ENCODE peak calls at places on chromosome 18, in five cellular contexts. F is Calu3; R is stimulated activated naive B cell treated with anti-CD40 and anti-IgM and Interleukin-4, amounts not matched to agents 10 μg/mL and 1 μg/mL and 100 μg/mL, for 72 hours; V is T-helper 1 cell; K is HEK293T. G is an unnamed sample.

GRCh38 chr18:49865401-49865800 is 52.1 kb upstream of the ACAA2 start:
- DNase-seq in F (no peak), R (no peak), V (no peak), K (no peak), G (no peak)

GRCh38 chr18:57743008-57743407 is 60.1 kb downstream of the ATP8B1 start:
- DNase-seq in F (no peak), R (no peak), V (no peak), K (no peak), G (no peak)

GRCh38 chr18:59459352-59460059 is 100.4 kb upstream of the LMAN1 start:
- DNase-seq in F (no peak), R (no peak), V (no peak), K (peak), G (no peak)

GRCh38 chr18:32427084-32427933 is 43.4 kb downstream of the GAREM1 start:
- DNase-seq in F (no peak), R (no peak), V (no peak), K (no peak), G (no peak)

GRCh38 chr18:9191658-9192256 is 55.2 kb downstream of the ANKRD12 start:
- DNase-seq in F (no peak), R (no peak), V (no peak), K (no peak), G (no peak)

GRCh38 chr18:2657788-2658458 is 2.4 kb downstream of the SMCHD1 start:
- DNase-seq in F (no peak), R (no peak), V (no peak), K (no peak), G (no peak)

GRCh38 chr18:35041752-35042379 is 653 bp downstream of the MAPRE2 start:
- DNase-seq in F (peak), R (no peak), V (no peak), K (peak), G (peak)

GRCh38 chr18:28126768-28127167 is 50.2 kb downstream of the CDH2 start:
- DNase-seq in F (no peak), R (no peak), V (no peak), K (no peak), G (no peak)